ENCODE peak calls at places on chromosomes 16 and 17, in nine cellular contexts. R is upper lobe of right lung, Q is sigmoid colon, U is fibroblast of lung, O is H9, B is stomach, X is body of pancreas, A is osteoblast, N is tibial nerve. K is an unnamed sample.

GRCh38 chr17:20896153-20896649 is 146.6 kb downstream of the USP22 start:
- DNase-seq in U (no peak), O (peak; percentile 33), X (peak; percentile 61), N (no peak), A (peak; percentile 32), Q (peak; percentile 70), B (peak; percentile 38), R (no peak), K (no peak)

GRCh38 chr17:76378548-76379274 is 5.7 kb upstream of the SPHK1 start:
- DNase-seq in B (no peak), Q (no peak), X (no peak), R (no peak), N (no peak), U (no peak), A (peak; percentile 43), O (no peak), K (no peak)

GRCh38 chr17:27296427-27296979 is 2.6 kb downstream of the WSB1 start:
- DNase-seq in O (no peak), Q (no peak), B (no peak), X (no peak), U (peak; percentile 75), N (no peak), R (no peak), A (peak; percentile 81), K (no peak)

GRCh38 chr17:78406396-78406795 is 27.9 kb downstream of the PGS1 start:
- DNase-seq in U (no peak), N (no peak), X (no peak), Q (no peak), R (no peak), O (no peak), A (peak; percentile 22), B (no peak), K (no peak)

GRCh38 chr16:51531271-51531670 is 380.2 kb upstream of the SALL1 start:
- DNase-seq in U (no peak), Q (no peak), X (no peak), O (no peak), R (no peak), A (no peak), N (no peak), B (no peak), K (no peak)

GRCh38 chr17:78890111-78890897 is 12.7 kb downstream of the CEP295NL start:
- DNase-seq in N (peak; percentile 57), U (no peak), O (no peak), Q (peak; percentile 80), R (peak; percentile 87), A (peak; percentile 42), X (no peak), B (peak; percentile 62), K (peak; percentile 74)

GRCh38 chr17:3762922-3763776 is 37.8 kb downstream of the ITGAE start:
- DNase-seq in B (no peak), N (no peak), A (peak; percentile 37), O (no peak), Q (no peak), U (no peak), X (no peak), R (no peak), K (no peak)

GRCh38 chr16:79628501-79628975 is 28.0 kb upstream of the MAF start:
- DNase-seq in X (no peak), O (no peak), R (no peak), U (peak; percentile 96), A (peak; percentile 55), N (no peak), B (no peak), Q (no peak), K (no peak)

GRCh38 chr16:11165894-11166665 is 89.9 kb downstream of the SOCS1 start:
- DNase-seq in X (no peak), N (no peak), R (no peak), Q (no peak), U (no peak), B (no peak), O (no peak), A (peak; percentile 29), K (no peak)

GRCh38 chr17:17681187-17681743 is at the start of gene RAI1:
- DNase-seq in O (peak; percentile 74), U (peak; percentile 84), B (peak; percentile 81), R (peak; percentile 91), A (peak; percentile 98), X (peak; percentile 81), N (peak; percentile 44), Q (peak; percentile 90), K (peak; percentile 59)
- H3K4me1 ChIP-seq in O (peaks cover 5% of the 10 kb centered on the region), U (peaks cover 14% of the 10 kb centered on the region), B (peaks cover 31% of the 10 kb centered on the region), R (peaks cover 29% of the 10 kb centered on the region), A (peaks cover 26% of the 10 kb centered on the region), X (peaks cover 35% of the 10 kb centered on the region), N (peaks cover 25% of the 10 kb centered on the region), Q (peaks cover 37% of the 10 kb centered on the region), K (peaks cover 35% of the 10 kb centered on the region)

GRCh38 chr16:85754403-85754802 is 3.5 kb upstream of the C16orf74 start:
- DNase-seq in A (peak; percentile 42), R (no peak), O (no peak), U (no peak), N (no peak), X (no peak), Q (no peak), B (no peak), K (no peak)

GRCh38 chr16:85753976-85754375 is 3.1 kb upstream of the C16orf74 start:
- DNase-seq in A (no peak), X (peak; percentile 49), B (no peak), O (no peak), R (no peak), Q (no peak), U (no peak), N (no peak), K (no peak)

GRCh38 chr16:85751665-85752501 is 987 bp upstream of the C16orf74 start:
- DNase-seq in O (peak; percentile 80), R (no peak), U (no peak), X (no peak), Q (no peak), A (peak; percentile 73), N (no peak), B (no peak), K (no peak)

GRCh38 chr16:85753559-85753958 is 2.7 kb upstream of the C16orf74 start:
- DNase-seq in R (no peak), A (peak; percentile 6), U (no peak), Q (no peak), O (no peak), N (no peak), X (peak; percentile 73), B (peak; percentile 85), K (no peak)

DNA sequence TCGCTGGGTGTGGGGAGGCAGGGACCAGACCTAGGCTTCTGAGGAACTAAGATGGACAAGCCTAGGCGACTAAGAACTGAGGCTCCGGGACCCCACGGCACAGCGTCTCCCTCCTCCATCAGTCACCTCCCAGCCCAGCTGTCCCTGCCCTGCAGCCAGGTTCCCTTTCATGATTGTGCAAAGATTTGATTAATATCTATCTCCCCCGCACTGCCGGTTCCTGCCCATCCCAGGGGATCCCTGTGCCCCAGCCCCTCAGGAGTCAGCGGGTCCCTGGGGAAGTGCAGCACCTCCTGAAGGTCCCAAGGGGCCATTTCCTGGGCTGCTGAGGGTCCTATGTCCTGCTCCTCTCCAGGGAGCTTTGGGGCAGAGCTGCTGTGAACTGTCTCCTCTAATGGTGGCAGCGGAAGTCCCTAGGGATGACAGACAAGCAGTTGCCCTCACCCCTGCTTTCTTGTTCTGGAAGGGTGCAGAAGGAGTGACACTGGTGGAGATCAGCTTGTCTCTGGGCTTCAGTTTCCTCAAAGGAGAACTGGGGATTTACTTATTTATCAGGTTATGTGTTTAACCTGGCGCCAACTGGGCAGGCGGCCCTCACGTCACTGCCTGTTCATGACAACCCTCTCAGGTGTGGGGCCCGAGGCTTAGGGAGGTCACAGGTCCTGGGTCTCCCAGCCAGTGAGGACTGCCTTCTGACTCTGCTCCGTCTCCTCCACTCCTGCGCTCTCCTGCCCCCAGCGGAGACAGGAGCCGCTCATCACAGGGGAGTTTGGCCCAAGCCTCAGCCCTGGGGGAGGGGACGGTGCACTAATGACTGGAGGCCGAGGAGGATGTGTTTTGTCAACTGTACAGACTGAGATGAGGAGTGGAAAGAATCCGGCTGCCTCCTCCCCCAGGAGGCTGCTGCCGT is 1.9 kb upstream of the C16orf74 start:
- DNase-seq in A (peak; percentile 83), X (peak; percentile 61), U (peak; percentile 25), Q (peak; percentile 78), N (no peak), R (no peak), B (peak; percentile 81), O (peak; percentile 77), K (no peak)
- TF ChIP-seq CTCF in A (no peak), X (peak; percentile 16), U (no peak), Q (no peak), N (no peak), R (no peak), B (no peak), O (peak; percentile 46), K (no peak)

DNA sequence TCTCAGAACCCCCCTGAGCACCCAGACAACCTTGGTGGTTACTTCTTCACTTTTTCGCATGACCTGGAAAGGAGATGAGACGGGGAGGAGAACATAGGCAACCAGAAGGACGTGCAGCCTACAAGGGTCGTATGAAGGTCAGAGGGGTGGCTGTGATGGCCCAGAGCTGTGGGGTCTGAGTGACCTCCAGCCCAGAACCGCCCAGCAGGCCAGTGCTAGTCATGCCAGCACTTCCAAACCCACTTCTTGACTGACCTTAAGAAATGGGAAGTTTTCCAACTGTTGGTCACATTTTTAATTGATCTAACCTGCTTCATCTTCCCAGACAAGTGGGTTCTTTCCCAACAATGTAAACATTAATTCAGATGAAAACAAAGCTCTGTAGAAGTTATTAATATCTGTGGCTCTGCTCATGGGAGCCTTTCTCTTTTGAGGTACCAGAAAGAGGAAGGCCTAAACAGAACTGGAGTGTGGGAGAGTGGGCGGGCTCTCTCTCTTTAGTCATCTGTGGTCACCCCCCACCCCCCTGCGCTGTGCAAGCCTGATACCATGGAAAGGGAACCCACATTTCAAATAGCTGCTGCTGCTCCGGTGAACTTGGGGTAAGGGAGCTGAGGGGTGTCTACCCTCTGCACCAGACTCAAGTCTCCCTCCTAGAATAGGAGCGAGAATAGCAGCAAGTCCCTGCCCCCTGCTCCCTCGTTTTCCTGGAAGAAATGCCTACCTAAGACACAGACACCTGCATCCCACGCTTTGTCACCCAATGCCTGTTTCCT is 101.6 kb downstream of the RAB11FIP4 start:
- DNase-seq in O (no peak), Q (no peak), U (peak; percentile 25), X (no peak), N (peak; percentile 38), B (peak; percentile 43), R (peak; percentile 83), A (peak; percentile 72), K (peak; percentile 55)
- H3K4me1 ChIP-seq in O (peaks cover 9% of the 10 kb centered on the region), Q (peaks cover 8% of the 10 kb centered on the region), U (no peaks in the 10 kb centered on the region), X (peaks cover 88% of the 10 kb centered on the region), N (peaks cover 42% of the 10 kb centered on the region), B (peaks cover 71% of the 10 kb centered on the region), R (peaks cover 40% of the 10 kb centered on the region), A (no peaks in the 10 kb centered on the region), K (peaks cover 10% of the 10 kb centered on the region)

DNA sequence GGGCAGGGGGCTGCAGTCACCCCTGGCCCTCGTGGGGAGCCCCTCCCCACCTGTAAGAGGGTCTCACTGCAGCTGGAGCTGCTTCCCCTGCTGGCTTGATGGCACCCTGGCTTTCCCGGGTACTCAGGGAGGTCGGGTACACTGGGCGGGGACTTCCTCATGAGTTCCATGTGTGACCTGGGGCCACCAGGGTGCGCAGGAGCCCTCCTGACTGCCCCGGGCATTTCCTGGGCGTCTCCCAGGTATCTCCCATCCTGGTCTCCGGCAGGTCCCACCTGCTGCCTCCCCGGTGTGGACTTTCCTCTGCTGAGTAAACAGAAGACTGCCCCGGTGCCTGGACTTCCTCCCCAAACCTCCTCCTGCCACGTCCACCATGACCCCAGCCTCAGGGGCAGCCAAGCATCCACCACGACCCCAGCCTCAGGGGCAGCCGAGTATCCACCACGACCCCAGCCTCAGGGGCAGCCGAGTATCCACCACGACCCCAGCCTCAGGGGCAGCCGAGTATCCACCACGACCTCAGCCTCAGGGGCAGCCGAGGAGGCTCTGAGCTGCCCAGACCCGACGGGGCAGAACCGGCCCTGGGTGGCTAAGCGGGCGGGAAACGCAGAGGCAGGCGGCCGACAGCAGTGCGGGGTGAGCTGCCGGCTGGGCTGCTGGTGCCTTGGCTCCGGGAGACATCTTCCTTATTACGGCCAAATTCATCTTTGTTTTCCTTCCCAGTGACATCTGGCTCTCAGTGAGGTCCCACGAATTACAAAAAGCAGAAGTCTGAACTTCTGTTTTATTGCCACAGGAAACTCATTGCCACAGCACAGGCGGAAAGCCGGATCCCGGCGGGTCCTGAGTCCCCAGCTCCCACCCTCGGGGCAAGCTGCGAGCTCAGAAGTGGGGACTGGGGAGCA is 40.7 kb downstream of the CBFA2T3 start:
- DNase-seq in Q (peak; percentile 84), A (no peak), O (peak; percentile 42), U (no peak), X (no peak), N (peak; percentile 40), R (no peak), B (no peak), K (peak; percentile 62)
- TF ChIP-seq CTCF in Q (no peak), A (no peak), O (peak; percentile 12), U (no peak), X (no peak), N (no peak), R (no peak), B (no peak), K (no peak)

K was measured in tibial artery.